ENCODE peak calls at places on chromosomes 5 and 9, in five cellular contexts. One of them, this sample, is unnamed.
A peak's percentile ranks its signal among the peaks of the same experiment; 100 is the strongest.

GRCh38 chr5:179293276-179293675 is 52.0 kb downstream of the ADAMTS2 start:
- DNase-seq in SK-N-SH: no peak
- DNase-seq in stomach: no peak
- DNase-seq in GM13977: no peak
- DNase-seq in Peyer's patch: peak; percentile 9
- DNase-seq in this sample: no peak

GRCh38 chr5:34570721-34571379 is 85.3 kb upstream of the RAI14 start:
- DNase-seq in SK-N-SH: no peak
- DNase-seq in stomach: no peak
- DNase-seq in GM13977: no peak
- DNase-seq in Peyer's patch: no peak
- DNase-seq in this sample: peak; percentile 21

GRCh38 chr5:5104550-5104949 is 35.6 kb upstream of the ADAMTS16 start:
- DNase-seq in SK-N-SH: no peak
- DNase-seq in stomach: no peak
- DNase-seq in GM13977: no peak
- DNase-seq in Peyer's patch: no peak
- DNase-seq in this sample: no peak

GRCh38 chr9:121984726-121985402 is 108.2 kb downstream of the TTLL11 start:
- DNase-seq in SK-N-SH: no peak
- DNase-seq in stomach: no peak
- DNase-seq in GM13977: no peak
- DNase-seq in Peyer's patch: no peak
- DNase-seq in this sample: no peak

GRCh38 chr9:72627147-72627546 is 105.7 kb downstream of the TMC1 start:
- DNase-seq in SK-N-SH: no peak
- DNase-seq in stomach: no peak
- DNase-seq in GM13977: no peak
- DNase-seq in Peyer's patch: no peak
- DNase-seq in this sample: no peak

GRCh38 chr5:71483355-71483754 is 27.9 kb downstream of the BDP1 start:
- DNase-seq in SK-N-SH: no peak
- DNase-seq in stomach: no peak
- DNase-seq in GM13977: no peak
- DNase-seq in Peyer's patch: no peak
- DNase-seq in this sample: peak; percentile 55

GRCh38 chr9:130866474-130866965 is 30.1 kb downstream of the QRFP start:
- DNase-seq in SK-N-SH: peak; percentile 79
- DNase-seq in stomach: peak; percentile 82
- DNase-seq in GM13977: peak; percentile 45
- DNase-seq in Peyer's patch: peak; percentile 78
- DNase-seq in this sample: peak; percentile 94

GRCh38 chr5:174601937-174602336 is 122.4 kb upstream of the MSX2 start:
- DNase-seq in SK-N-SH: no peak
- DNase-seq in stomach: no peak
- DNase-seq in GM13977: no peak
- DNase-seq in Peyer's patch: no peak
- DNase-seq in this sample: no peak

GRCh38 chr5:181204561-181205401 is at the start of gene TRIM7:
- DNase-seq in SK-N-SH: peak; percentile 72
- DNase-seq in stomach: peak; percentile 61
- DNase-seq in GM13977: peak; percentile 66
- DNase-seq in Peyer's patch: peak; percentile 69
- DNase-seq in this sample: peak; percentile 84

GRCh38 chr5:22835630-22836029 is 17.5 kb downstream of the CDH12 start:
- DNase-seq in SK-N-SH: no peak
- DNase-seq in stomach: no peak
- DNase-seq in GM13977: no peak
- DNase-seq in Peyer's patch: no peak
- DNase-seq in this sample: peak; percentile 80

GRCh38 chr9:117825609-117826347 is 121.6 kb downstream of the TLR4 start:
- DNase-seq in SK-N-SH: no peak
- DNase-seq in stomach: no peak
- DNase-seq in GM13977: no peak
- DNase-seq in Peyer's patch: no peak
- DNase-seq in this sample: no peak

GRCh38 chr5:149656576-149657182 is 73.4 kb upstream of the PPARGC1B start:
- DNase-seq in SK-N-SH: no peak
- DNase-seq in stomach: peak; percentile 72
- DNase-seq in GM13977: peak; percentile 57
- DNase-seq in Peyer's patch: peak; percentile 79
- DNase-seq in this sample: peak; percentile 80

GRCh38 chr5:31023105-31023504 is 170.4 kb upstream of the CDH6 start:
- DNase-seq in SK-N-SH: no peak
- DNase-seq in stomach: no peak
- DNase-seq in GM13977: no peak
- DNase-seq in Peyer's patch: no peak
- DNase-seq in this sample: no peak

GRCh38 chr9:14532716-14533115 is 160.5 kb downstream of the ZDHHC21 start:
- DNase-seq in SK-N-SH: no peak
- DNase-seq in stomach: no peak
- DNase-seq in GM13977: no peak
- DNase-seq in Peyer's patch: no peak
- DNase-seq in this sample: no peak

GRCh38 chr5:30040483-30041116 is 1152.9 kb upstream of the CDH6 start:
- DNase-seq in SK-N-SH: peak; percentile 50
- DNase-seq in stomach: no peak
- DNase-seq in GM13977: peak; percentile 45
- DNase-seq in Peyer's patch: no peak
- DNase-seq in this sample: peak; percentile 84

GRCh38 chr9:78218890-78219289 is 17.0 kb upstream of the CEP78 start:
- DNase-seq in SK-N-SH: no peak
- DNase-seq in stomach: no peak
- DNase-seq in GM13977: no peak
- DNase-seq in Peyer's patch: no peak
- DNase-seq in this sample: no peak

GRCh38 chr5:6377582-6378127 is 692 bp downstream of the MED10 start:
- DNase-seq in SK-N-SH: no peak
- DNase-seq in stomach: no peak
- DNase-seq in GM13977: no peak
- DNase-seq in Peyer's patch: no peak
- DNase-seq in this sample: no peak

GRCh38 chr5:134510970-134511795 is 14.3 kb upstream of the JADE2 start:
- DNase-seq in SK-N-SH: no peak
- DNase-seq in stomach: no peak
- DNase-seq in GM13977: no peak
- DNase-seq in Peyer's patch: no peak
- DNase-seq in this sample: peak; percentile 87

GRCh38 chr5:19322716-19323485 is 665.1 kb downstream of the CDH18 start:
- DNase-seq in SK-N-SH: no peak
- DNase-seq in stomach: no peak
- DNase-seq in GM13977: no peak
- DNase-seq in Peyer's patch: no peak
- DNase-seq in this sample: peak; percentile 88

GRCh38 chr5:73451218-73452130 is 2.9 kb upstream of the FOXD1 start:
- DNase-seq in SK-N-SH: peak; percentile 83
- DNase-seq in stomach: peak; percentile 69
- DNase-seq in GM13977: peak; percentile 61
- DNase-seq in Peyer's patch: peak; percentile 86
- DNase-seq in this sample: peak; percentile 45

GRCh38 chr9:71549023-71549422 is 219.3 kb downstream of the CEMIP2 start:
- DNase-seq in SK-N-SH: no peak
- DNase-seq in stomach: no peak
- DNase-seq in GM13977: peak; percentile 28
- DNase-seq in Peyer's patch: no peak
- DNase-seq in this sample: no peak

GRCh38 chr5:180007582-180007981 is 64.0 kb downstream of the RNF130 start:
- DNase-seq in SK-N-SH: peak; percentile 30
- DNase-seq in stomach: no peak
- DNase-seq in GM13977: no peak
- DNase-seq in Peyer's patch: no peak
- DNase-seq in this sample: no peak

GRCh38 chr5:188488-189481 is 2.5 kb upstream of the LRRC14B start:
- DNase-seq in SK-N-SH: peak; percentile 98
- DNase-seq in stomach: peak; percentile 92
- DNase-seq in GM13977: peak; percentile 96
- DNase-seq in Peyer's patch: peak; percentile 91
- DNase-seq in this sample: peak; percentile 87

GRCh38 chr9:5587024-5587423 is 41.9 kb upstream of the RIC1 start:
- DNase-seq in SK-N-SH: no peak
- DNase-seq in stomach: no peak
- DNase-seq in GM13977: no peak
- DNase-seq in Peyer's patch: no peak
- DNase-seq in this sample: no peak

GRCh38 chr9:18405240-18405639 is 68.7 kb upstream of the ADAMTSL1 start:
- DNase-seq in SK-N-SH: no peak
- DNase-seq in stomach: no peak
- DNase-seq in GM13977: no peak
- DNase-seq in Peyer's patch: no peak
- DNase-seq in this sample: peak; percentile 61

GRCh38 chr9:113675475-113675941 is 200.6 kb upstream of the ZNF618 start:
- DNase-seq in SK-N-SH: no peak
- DNase-seq in stomach: peak; percentile 28
- DNase-seq in GM13977: no peak
- DNase-seq in Peyer's patch: no peak
- DNase-seq in this sample: peak; percentile 75

GRCh38 chr5:94746731-94747124 is 128.3 kb downstream of the SLF1 start:
- DNase-seq in SK-N-SH: no peak
- DNase-seq in stomach: no peak
- DNase-seq in GM13977: no peak
- DNase-seq in Peyer's patch: no peak
- DNase-seq in this sample: peak; percentile 22

GRCh38 chr9:13125261-13125660 is 154.2 kb downstream of the MPDZ start:
- DNase-seq in SK-N-SH: no peak
- DNase-seq in stomach: no peak
- DNase-seq in GM13977: no peak
- DNase-seq in Peyer's patch: no peak
- DNase-seq in this sample: no peak

GRCh38 chr5:143446535-143447226 is 43.2 kb upstream of the NR3C1 start:
- DNase-seq in SK-N-SH: no peak
- DNase-seq in stomach: no peak
- DNase-seq in GM13977: peak; percentile 44
- DNase-seq in Peyer's patch: no peak
- DNase-seq in this sample: no peak

GRCh38 chr5:157516016-157516415 is 56.0 kb downstream of the NIPAL4 start:
- DNase-seq in SK-N-SH: no peak
- DNase-seq in stomach: no peak
- DNase-seq in GM13977: no peak
- DNase-seq in Peyer's patch: no peak
- DNase-seq in this sample: peak; percentile 88

GRCh38 chr5:140710899-140711552 is 10.8 kb downstream of the ZMAT2 start:
- DNase-seq in SK-N-SH: peak; percentile 14
- DNase-seq in stomach: peak; percentile 88
- DNase-seq in GM13977: peak; percentile 82
- DNase-seq in Peyer's patch: peak; percentile 82
- DNase-seq in this sample: peak; percentile 99
- TF ChIP-seq CTCF in SK-N-SH: no peak
- TF ChIP-seq CTCF in stomach: no peak
- TF ChIP-seq CTCF in GM13977: no peak
- TF ChIP-seq CTCF in Peyer's patch: no peak
- TF ChIP-seq CTCF in this sample: no peak

DNA sequence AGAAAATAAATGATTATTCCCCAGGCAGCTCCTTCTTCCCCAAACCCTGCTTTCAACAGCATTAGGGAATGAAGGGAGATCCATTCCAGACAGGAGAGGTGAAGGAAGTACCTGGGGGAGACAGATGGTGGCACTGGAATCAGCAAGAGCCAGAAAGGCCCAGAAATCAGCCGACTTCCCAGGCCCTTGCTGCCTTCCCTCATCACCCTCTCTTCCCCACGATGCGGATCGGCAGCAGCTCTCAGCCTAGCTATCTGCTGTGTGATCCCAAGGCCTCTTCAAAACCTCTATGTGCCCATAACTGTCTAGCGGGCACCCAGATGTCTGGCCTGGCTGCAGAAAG is 13.0 kb downstream of the CNTFR start:
- DNase-seq in SK-N-SH: no peak
- DNase-seq in stomach: no peak
- DNase-seq in GM13977: no peak
- DNase-seq in Peyer's patch: no peak
- DNase-seq in this sample: no peak
- TF ChIP-seq CTCF in SK-N-SH: no peak
- TF ChIP-seq CTCF in stomach: no peak
- TF ChIP-seq CTCF in GM13977: no peak
- TF ChIP-seq CTCF in Peyer's patch: no peak
- TF ChIP-seq CTCF in this sample: no peak

GRCh38 chr9:129481824-129482511 is 138.9 kb downstream of the C9orf50 start:
- DNase-seq in SK-N-SH: no peak
- DNase-seq in stomach: no peak
- DNase-seq in GM13977: no peak
- DNase-seq in Peyer's patch: no peak
- DNase-seq in this sample: peak; percentile 38

GRCh38 chr9:129482521-129483466 is 138.1 kb downstream of the C9orf50 start:
- DNase-seq in SK-N-SH: peak; percentile 90
- DNase-seq in stomach: peak; percentile 92
- DNase-seq in GM13977: peak; percentile 58
- DNase-seq in Peyer's patch: peak; percentile 87
- DNase-seq in this sample: peak; percentile 92

GRCh38 chr9:129484325-129485000 is 136.4 kb downstream of the C9orf50 start:
- DNase-seq in SK-N-SH: no peak
- DNase-seq in stomach: no peak
- DNase-seq in GM13977: no peak
- DNase-seq in Peyer's patch: no peak
- DNase-seq in this sample: no peak

GRCh38 chr9:129485140-129485758 is 135.7 kb downstream of the C9orf50 start:
- DNase-seq in SK-N-SH: no peak
- DNase-seq in stomach: no peak
- DNase-seq in GM13977: no peak
- DNase-seq in Peyer's patch: no peak
- DNase-seq in this sample: no peak

DNA sequence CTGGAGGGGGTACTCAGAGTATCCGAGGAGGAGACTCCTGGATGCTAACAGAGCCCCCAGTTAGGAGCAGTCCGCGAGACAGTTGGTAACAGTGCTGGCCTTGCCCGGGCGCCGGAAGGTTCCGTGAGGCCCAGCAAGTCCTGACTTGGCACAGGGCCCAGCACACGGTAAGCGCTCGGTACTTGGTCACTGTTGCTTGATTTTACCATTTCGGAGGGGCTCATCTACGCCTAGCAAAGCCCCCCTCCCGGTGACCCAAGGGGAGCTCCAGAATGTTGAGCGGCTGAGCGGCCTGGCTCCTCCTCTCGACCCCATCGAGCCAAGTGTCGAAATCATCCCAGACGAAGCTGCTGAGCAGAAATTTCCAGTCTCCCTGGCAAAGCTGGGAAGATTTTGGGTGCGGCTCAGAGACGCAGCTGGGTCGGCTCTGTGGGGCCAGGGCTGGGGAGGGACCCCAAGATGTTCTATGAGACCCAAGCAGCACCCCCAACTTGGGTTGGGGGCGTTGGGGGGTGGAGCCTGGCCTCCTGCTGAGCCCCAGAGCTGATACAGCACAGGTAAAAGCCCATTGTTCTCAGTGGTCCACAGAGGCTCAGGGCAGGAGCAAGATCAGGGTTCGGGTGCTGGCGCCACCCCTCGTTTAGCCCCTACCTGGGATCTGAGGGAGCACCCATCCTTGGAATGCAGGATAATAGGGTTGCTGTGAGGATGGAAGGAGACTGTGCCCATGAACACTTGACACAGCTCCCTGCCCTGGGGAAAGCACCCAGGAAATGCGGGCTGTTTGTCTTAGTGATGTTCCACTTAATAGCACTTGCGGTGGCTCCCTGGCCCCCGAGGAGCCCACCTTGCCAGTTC is 137.2 kb downstream of the C9orf50 start:
- DNase-seq in SK-N-SH: no peak
- DNase-seq in stomach: peak; percentile 85
- DNase-seq in GM13977: no peak
- DNase-seq in Peyer's patch: peak; percentile 78
- DNase-seq in this sample: peak; percentile 94
- TF ChIP-seq CTCF in SK-N-SH: no peak
- TF ChIP-seq CTCF in stomach: no peak
- TF ChIP-seq CTCF in GM13977: no peak
- TF ChIP-seq CTCF in Peyer's patch: no peak
- TF ChIP-seq CTCF in this sample: no peak

GRCh38 chr5:118060833-118061232 is 927.5 kb downstream of the DTWD2 start:
- DNase-seq in SK-N-SH: no peak
- DNase-seq in stomach: no peak
- DNase-seq in GM13977: no peak
- DNase-seq in Peyer's patch: no peak
- DNase-seq in this sample: peak; percentile 5
- TF ChIP-seq CTCF in SK-N-SH: peak; percentile 22
- TF ChIP-seq CTCF in stomach: no peak
- TF ChIP-seq CTCF in GM13977: no peak
- TF ChIP-seq CTCF in Peyer's patch: no peak
- TF ChIP-seq CTCF in this sample: peak; percentile 17